ENCODE peak calls at places on chromosomes 5 and 9, in six cellular contexts. F is effector CD4-positive, alpha-beta T cell; C is GM13977; I is lower lobe of right lung; N is substantia nigra; V is WTC11. L is an unnamed sample.

GRCh38 chr5:16844952-16845351 is 91.1 kb downstream of the MYO10 start:
- DNase-seq in I (no peak), N (no peak), C (no peak), F (no peak), V (no peak), L (no peak)

GRCh38 chr5:136724161-136724560 is 358.8 kb upstream of the TRPC7 start:
- DNase-seq in V (no peak), F (no peak), N (no peak), C (no peak), I (no peak), L (no peak)

GRCh38 chr9:14435871-14436270 is 121.9 kb upstream of the NFIB start:
- DNase-seq in C (no peak), N (no peak), F (no peak), V (no peak), I (no peak), L (no peak)

GRCh38 chr9:33415152-33416038 is 13.0 kb upstream of the AQP7 start:
- DNase-seq in C (peak; percentile 81), F (peak; percentile 90), V (peak; percentile 88), N (no peak), I (peak; percentile 96), L (peak; percentile 88)

GRCh38 chr5:102919211-102919610 is 164.1 kb downstream of the PAM start:
- DNase-seq in F (no peak), V (no peak), C (no peak), N (no peak), I (no peak), L (no peak)

GRCh38 chr5:16127865-16128544 is 51.6 kb downstream of the MARCHF11 start:
- DNase-seq in C (no peak), I (no peak), N (no peak), F (no peak), V (no peak), L (no peak)

GRCh38 chr5:1519631-1520141 is 4.1 kb downstream of the LPCAT1 start:
- DNase-seq in N (no peak), C (no peak), F (no peak), V (no peak), I (no peak), L (peak; percentile 1)

GRCh38 chr9:137453643-137454081 is 5.5 kb downstream of the NSMF start:
- DNase-seq in I (peak; percentile 87), V (peak; percentile 87), F (peak; percentile 49), N (no peak), C (peak; percentile 93), L (peak; percentile 56)

GRCh38 chr9:134992755-134993124 is 75.0 kb upstream of the FCN1 start:
- DNase-seq in N (no peak), C (no peak), V (no peak), F (no peak), I (peak; percentile 66), L (no peak)

GRCh38 chr9:125460883-125461475 is 199.4 kb downstream of the GAPVD1 start:
- DNase-seq in N (no peak), C (no peak), I (no peak), V (no peak), F (no peak), L (no peak)

GRCh38 chr5:107519900-107520354 is 150.8 kb downstream of the EFNA5 start:
- DNase-seq in C (no peak), I (no peak), V (no peak), F (no peak), N (no peak), L (no peak)

GRCh38 chr5:107672212-107673105 is 1.7 kb upstream of the EFNA5 start:
- DNase-seq in V (peak; percentile 87), N (no peak), C (peak; percentile 77), F (no peak), I (peak; percentile 87), L (no peak)

GRCh38 chr5:132491368-132492364 is 1.1 kb upstream of the IRF1 start:
- DNase-seq in C (peak; percentile 63), V (peak; percentile 30), F (peak; percentile 17), N (no peak), I (no peak), L (no peak)

GRCh38 chr5:130471-131175 is 38.7 kb downstream of the PLEKHG4B start:
- DNase-seq in F (no peak), N (no peak), V (no peak), I (no peak), C (no peak), L (no peak)

GRCh38 chr5:133735346-133735745 is 123.0 kb upstream of the FSTL4 start:
- DNase-seq in N (no peak), V (no peak), F (no peak), C (no peak), I (no peak), L (no peak)

GRCh38 chr9:124658165-124659017 is 112.7 kb downstream of the NR6A1 start:
- DNase-seq in C (peak; percentile 83), V (peak; percentile 30), I (peak; percentile 67), N (peak; percentile 56), F (no peak), L (peak; percentile 14)

GRCh38 chr5:157387683-157388093 is 72.3 kb upstream of the NIPAL4 start:
- DNase-seq in N (no peak), C (no peak), F (no peak), V (no peak), I (no peak), L (no peak)

GRCh38 chr9:92658611-92659010 is 11.3 kb downstream of the IPPK start:
- DNase-seq in N (no peak), V (no peak), F (no peak), C (no peak), I (no peak), L (no peak)

GRCh38 chr5:123579410-123579809 is 67.4 kb downstream of the CSNK1G3 start:
- DNase-seq in N (no peak), V (no peak), I (no peak), F (no peak), C (no peak), L (no peak)

GRCh38 chr5:75469017-75469416 is 42.4 kb downstream of the CERT1 start:
- DNase-seq in N (no peak), C (no peak), F (no peak), V (no peak), I (no peak), L (no peak)

GRCh38 chr9:122080986-122081385 is 12.1 kb downstream of the TTLL11 start:
- DNase-seq in V (no peak), C (no peak), F (no peak), I (no peak), N (no peak), L (no peak)

GRCh38 chr5:157918811-157919742 is 60.1 kb upstream of the CLINT1 start:
- DNase-seq in I (peak; percentile 80), F (no peak), V (no peak), C (no peak), N (no peak), L (no peak)

GRCh38 chr5:73422164-73422563 is 26.4 kb downstream of the FOXD1 start:
- DNase-seq in V (no peak), N (no peak), F (no peak), C (no peak), I (no peak), L (no peak)

GRCh38 chr5:160231789-160232342 is 2.6 kb downstream of the FABP6 start:
- DNase-seq in F (no peak), C (no peak), V (no peak), I (no peak), N (no peak), L (no peak)

GRCh38 chr5:146475190-146475801 is 28.2 kb downstream of the TCERG1 start:
- DNase-seq in C (no peak), N (no peak), V (no peak), F (no peak), I (no peak), L (no peak)

GRCh38 chr9:8868632-8869031 is 1069.1 kb upstream of the DMAC1 start:
- DNase-seq in V (no peak), C (no peak), I (no peak), N (no peak), F (no peak), L (no peak)

GRCh38 chr9:16458696-16459420 is 411.6 kb downstream of the BNC2 start:
- DNase-seq in I (no peak), N (no peak), C (no peak), F (no peak), V (no peak), L (no peak)